ENCODE peak calls at places on chromosomes 16 and 17, in five cellular contexts. N is A549, U is K562, P is GM12878, O is HepG2. T is an unnamed sample.

GRCh38 chr16:8924214-8924613 is 39.5 kb downstream of the USP7 start:
- DNase-seq in U (no peak), P (no peak), N (no peak), O (no peak), T (no peak)

GRCh38 chr17:180380-181212 is 854 bp downstream of the DOC2B start:
- DNase-seq in N (no peak), O (no peak), P (no peak), U (no peak), T (no peak)

GRCh38 chr16:88781140-88782077 is 3.6 kb downstream of the PIEZO1 start:
- DNase-seq in O (no peak), U (no peak), N (no peak), P (no peak), T (no peak)

GRCh38 chr17:7101531-7101930 is 13.1 kb downstream of the ASGR2 start:
- DNase-seq in P (no peak), N (no peak), O (no peak), U (no peak), T (no peak)

GRCh38 chr17:35809855-35810461 is 674 bp downstream of the TAF15 start:
- DNase-seq in P (no peak), N (no peak), U (no peak), O (no peak), T (no peak)

GRCh38 chr16:89308391-89309333 is 91.2 kb downstream of the ZNF778 start:
- DNase-seq in P (no peak), N (no peak), O (no peak), U (peak; percentile 60), T (peak; percentile 73)

GRCh38 chr17:80175411-80175810 is 5.6 kb downstream of the CARD14 start:
- DNase-seq in O (no peak), N (peak; percentile 67), P (no peak), U (no peak), T (no peak)

GRCh38 chr17:80637286-80637703 is 92.7 kb downstream of the RPTOR start:
- DNase-seq in P (no peak), N (no peak), O (no peak), U (no peak), T (no peak)

GRCh38 chr17:332023-332422 is 20.6 kb downstream of the RPH3AL start:
- DNase-seq in O (no peak), U (no peak), N (no peak), P (no peak), T (no peak)

GRCh38 chr16:27287887-27288286 is 19.3 kb upstream of the NSMCE1 start:
- DNase-seq in O (no peak), P (no peak), U (no peak), N (no peak), T (no peak)

GRCh38 chr17:38403491-38403890 is 24.8 kb upstream of the ARHGAP23 start:
- DNase-seq in U (no peak), P (no peak), O (no peak), N (peak; percentile 56), T (no peak)

GRCh38 chr17:38915639-38915995 is 9.8 kb upstream of the LASP1NB start:
- DNase-seq in O (no peak), N (no peak), P (no peak), U (no peak), T (no peak)

GRCh38 chr17:77801545-77802332 is 156.8 kb upstream of the TNRC6C start:
- DNase-seq in N (no peak), P (no peak), O (no peak), U (no peak), T (no peak)

GRCh38 chr16:61862756-61863155 is 173.5 kb downstream of the CDH8 start:
- DNase-seq in N (no peak), P (no peak), U (no peak), O (no peak), T (no peak)

GRCh38 chr17:79905832-79906231 is 66.6 kb upstream of the CBX4 start:
- DNase-seq in N (peak; percentile 75), P (no peak), U (peak; percentile 59), O (peak; percentile 95), T (peak; percentile 26)

GRCh38 chr17:7109461-7110322 is 4.9 kb downstream of the ASGR2 start:
- DNase-seq in N (no peak), P (no peak), U (no peak), O (no peak), T (no peak)

GRCh38 chr16:47125757-47126156 is 18.0 kb downstream of the NETO2 start:
- DNase-seq in P (no peak), O (no peak), N (no peak), U (no peak), T (no peak)

GRCh38 chr16:69930117-69930776 is 20.9 kb upstream of the CLEC18A start:
- DNase-seq in N (peak; percentile 59), O (peak; percentile 76), P (no peak), U (peak; percentile 87), T (peak; percentile 71)

GRCh38 chr17:30701498-30701989 is 122.9 kb downstream of the CRLF3 start:
- DNase-seq in U (no peak), P (no peak), N (no peak), O (no peak), T (no peak)

GRCh38 chr17:65324977-65325376 is 187.8 kb downstream of the RGS9 start:
- DNase-seq in O (no peak), N (no peak), U (no peak), P (no peak), T (no peak)

GRCh38 chr17:50331085-50331791 is 14.7 kb upstream of the XYLT2 start:
- DNase-seq in O (no peak), U (no peak), P (no peak), N (no peak), T (no peak)

GRCh38 chr17:72151565-72152391 is 31.0 kb downstream of the SOX9 start:
- DNase-seq in U (peak; percentile 10), P (no peak), O (peak; percentile 97), N (peak; percentile 98), T (peak; percentile 18)

GRCh38 chr16:61998460-61998859 is 37.8 kb downstream of the CDH8 start:
- DNase-seq in P (no peak), O (no peak), U (no peak), N (no peak), T (no peak)

GRCh38 chr17:74775409-74776043 is 619 bp downstream of the NAT9 start:
- DNase-seq in O (no peak), P (no peak), N (no peak), U (no peak), T (no peak)

GRCh38 chr17:80725532-80725931 is 180.9 kb downstream of the RPTOR start:
- DNase-seq in U (no peak), O (no peak), P (no peak), N (no peak), T (no peak)

GRCh38 chr16:29687755-29688154 is 8.8 kb downstream of the QPRT start:
- DNase-seq in U (no peak), P (no peak), N (no peak), O (peak; percentile 76), T (no peak)

GRCh38 chr17:41559548-41559947 is 12.3 kb downstream of the KRT9 start:
- DNase-seq in P (no peak), U (no peak), O (no peak), N (no peak), T (no peak)

GRCh38 chr16:87074635-87075318 is 242.4 kb downstream of the C16orf95 start:
- DNase-seq in N (no peak), O (no peak), P (peak; percentile 68), U (no peak), T (no peak)

GRCh38 chr16:28311913-28312312 is 19.6 kb downstream of the SBK1 start:
- DNase-seq in U (no peak), P (no peak), N (no peak), O (no peak), T (no peak)

GRCh38 chr16:28312327-28312726 is 20.0 kb downstream of the SBK1 start:
- DNase-seq in O (no peak), U (no peak), P (no peak), N (no peak), T (no peak)

GRCh38 chr16:28316056-28316455 is 23.7 kb downstream of the SBK1 start:
- DNase-seq in P (no peak), U (no peak), O (no peak), N (no peak), T (no peak)

GRCh38 chr16:28311413-28311812 is 19.1 kb downstream of the SBK1 start:
- DNase-seq in P (no peak), O (no peak), N (no peak), U (no peak), T (no peak)

GRCh38 chr16:28313587-28313986 is 21.3 kb downstream of the SBK1 start:
- DNase-seq in U (no peak), N (no peak), P (no peak), O (no peak), T (no peak)
- TF ChIP-seq ESRRA in U (no peak), N (no peak), P (no peak), O (no peak), T (no peak)

GRCh38 chr17:62754696-62755095 is 53.4 kb downstream of the MARCHF10 start:
- DNase-seq in O (no peak), N (no peak), U (no peak), P (no peak), T (no peak)

GRCh38 chr17:62756198-62756597 is 51.9 kb downstream of the MARCHF10 start:
- DNase-seq in N (no peak), O (no peak), P (no peak), U (no peak), T (no peak)

GRCh38 chr17:62757518-62757951 is 50.6 kb downstream of the MARCHF10 start:
- DNase-seq in U (no peak), N (no peak), O (no peak), P (no peak), T (no peak)

GRCh38 chr17:62753562-62753961 is 54.6 kb downstream of the MARCHF10 start:
- DNase-seq in P (no peak), N (no peak), U (no peak), O (no peak), T (no peak)

GRCh38 chr17:62755139-62755851 is 52.8 kb downstream of the MARCHF10 start:
- DNase-seq in U (no peak), P (no peak), O (no peak), N (peak; percentile 20), T (no peak)
- TF ChIP-seq ESRRA in U (no peak), P (no peak), O (no peak), N (no peak), T (no peak)

DNA sequence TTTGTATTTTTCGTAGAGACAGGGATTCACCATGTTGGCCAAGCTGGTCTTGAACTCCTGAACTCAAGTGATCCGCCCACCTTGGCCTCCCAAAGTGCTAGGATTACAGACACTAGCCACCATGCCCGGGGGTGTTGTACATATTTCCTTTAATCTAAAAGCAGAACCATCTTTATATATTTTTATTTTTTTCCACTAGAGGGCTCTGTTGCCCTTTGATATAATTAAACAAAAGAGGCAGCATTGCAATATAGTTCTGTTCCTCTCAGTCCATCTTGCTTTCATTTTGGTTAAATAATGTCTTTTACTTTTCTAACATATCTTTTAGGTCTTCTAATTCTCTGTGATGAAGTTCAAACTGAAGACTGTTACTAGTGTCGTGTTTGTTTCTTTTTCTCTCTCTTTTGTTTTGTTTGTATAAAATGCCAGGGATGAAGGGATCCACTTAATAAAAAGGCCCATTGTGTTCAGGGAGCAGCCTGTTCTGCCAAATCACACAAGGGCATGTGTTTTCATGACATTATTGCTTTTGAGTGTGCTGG is 23.4 kb downstream of the WWOX start:
- DNase-seq in N (peak; percentile 46), O (peak; percentile 75), P (no peak), U (peak; percentile 29), T (no peak)
- TF ChIP-seq ESRRA in N (no peak), O (no peak), P (no peak), U (no peak), T (no peak)

DNA sequence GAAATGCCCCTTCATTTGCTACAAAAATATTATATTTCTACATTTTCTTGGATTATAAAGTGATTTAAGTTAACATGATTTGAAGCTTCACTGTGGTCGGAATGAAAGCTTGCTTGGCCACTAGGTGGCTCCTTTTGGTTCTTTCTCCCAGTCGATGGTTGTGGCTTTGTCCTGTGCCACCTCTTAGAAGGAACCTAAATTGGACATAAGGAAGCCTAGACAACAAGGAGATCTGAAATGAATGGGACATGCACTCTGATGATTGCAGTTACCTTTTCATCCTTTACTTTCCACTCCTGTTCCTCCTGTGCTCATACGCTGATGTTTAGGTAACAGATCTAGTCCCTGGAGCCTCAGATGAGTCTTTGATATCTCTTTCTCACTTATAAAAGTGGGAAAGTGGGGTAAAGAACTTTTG is 39.2 kb downstream of the FTO start:
- DNase-seq in P (no peak), N (peak; percentile 70), U (peak; percentile 25), O (peak; percentile 39), T (peak; percentile 21)
- TF ChIP-seq ESRRA in P (no peak), N (no peak), U (no peak), O (no peak), T (no peak)

T was measured in WTC11.